ENCODE peak calls at places on chromosomes 3 and 15, in ten cellular contexts. R is GM20000; Z is activated CD8-positive, alpha-beta T cell treated with anti-CD3 and anti-CD28 coated beads for 36 hours; D is body of pancreas; T is HepG2; Q is cardiac muscle cell; U is choroid plexus epithelial cell; S is AG04450; H is psoas muscle; P is PC-3. E is an unnamed sample.

GRCh38 chr3:155739154-155739553 is 5.7 kb downstream of the PLCH1 start:
- DNase-seq in S (no peak), Z (no peak), P (no peak), Q (no peak), R (no peak), D (no peak), T (peak; percentile 43), H (no peak), U (peak; percentile 31), E (no peak)

GRCh38 chr15:92797168-92798052 is 102.7 kb upstream of the CHD2 start:
- DNase-seq in R (peak; percentile 62), Z (peak; percentile 46), S (peak; percentile 48), H (no peak), D (peak; percentile 84), T (peak; percentile 78), P (peak; percentile 94), Q (peak; percentile 87), U (peak; percentile 88), E (no peak)

GRCh38 chr15:70584838-70585706 is 178.3 kb downstream of the UACA start:
- DNase-seq in Z (peak; percentile 56), D (no peak), R (peak; percentile 55), H (no peak), P (peak; percentile 78), Q (peak; percentile 69), U (peak; percentile 43), S (no peak), T (peak; percentile 84), E (peak; percentile 32)

GRCh38 chr3:112136959-112137693 is 4.1 kb upstream of the GCSAM start:
- DNase-seq in P (peak; percentile 81), S (no peak), H (no peak), D (no peak), R (no peak), Q (peak; percentile 62), T (peak; percentile 42), Z (peak; percentile 65), U (peak; percentile 73), E (peak; percentile 28)

GRCh38 chr3:31240466-31240865 is 292.3 kb upstream of the STT3B start:
- DNase-seq in D (no peak), P (no peak), R (no peak), U (no peak), Q (no peak), T (no peak), H (no peak), S (no peak), Z (no peak), E (no peak)

GRCh38 chr15:87038404-87038803 is 958.7 kb downstream of the AGBL1 start:
- DNase-seq in S (no peak), D (no peak), Q (no peak), R (no peak), H (no peak), P (no peak), T (no peak), U (no peak), Z (no peak), E (no peak)

GRCh38 chr3:48215019-48215418 is 8.3 kb upstream of the CAMP start:
- DNase-seq in T (no peak), D (no peak), P (no peak), H (peak; percentile 78), S (no peak), U (peak; percentile 24), Z (no peak), R (no peak), Q (no peak), E (no peak)

GRCh38 chr15:78085928-78086327 is 6.4 kb upstream of the SH2D7 start:
- DNase-seq in H (no peak), D (no peak), P (no peak), Q (no peak), R (no peak), S (peak; percentile 60), U (peak; percentile 85), T (no peak), Z (no peak), E (no peak)

GRCh38 chr15:69414702-69415161 is 583 bp downstream of the KIF23 start:
- DNase-seq in T (peak; percentile 74), U (peak; percentile 95), Q (peak; percentile 79), H (no peak), S (peak; percentile 86), D (peak; percentile 34), P (peak; percentile 86), R (peak; percentile 60), Z (peak; percentile 19), E (no peak)

GRCh38 chr15:52789601-52790165 is 453 bp downstream of the ONECUT1 start:
- DNase-seq in R (peak; percentile 67), Z (no peak), S (no peak), Q (peak; percentile 51), P (no peak), T (no peak), U (peak; percentile 29), D (peak; percentile 64), H (no peak), E (no peak)

GRCh38 chr15:52791776-52792175 is 1.6 kb upstream of the ONECUT1 start:
- DNase-seq in R (no peak), T (no peak), S (no peak), P (no peak), Q (no peak), H (no peak), D (no peak), U (no peak), Z (no peak), E (no peak)

GRCh38 chr15:52790166-52790708 is at the start of gene ONECUT1:
- DNase-seq in R (peak; percentile 91), H (peak; percentile 75), D (peak; percentile 83), Z (peak; percentile 48), U (peak; percentile 19), S (no peak), Q (peak; percentile 84), T (peak; percentile 37), P (peak; percentile 41), E (peak; percentile 42)

GRCh38 chr15:52789008-52789600 is 1.0 kb downstream of the ONECUT1 start:
- DNase-seq in Z (no peak), H (no peak), T (no peak), Q (no peak), P (no peak), S (no peak), U (no peak), R (no peak), D (no peak), E (no peak)

GRCh38 chr15:52790941-52791751 is 1.0 kb upstream of the ONECUT1 start:
- DNase-seq in D (peak; percentile 49), R (no peak), S (no peak), H (no peak), Z (no peak), U (no peak), T (no peak), P (no peak), Q (peak; percentile 63), E (no peak)
- TF ChIP-seq CTCF in D (peak; percentile 47), R (no peak), S (peak; percentile 23), H (no peak), Z (no peak), U (peak; percentile 4), T (no peak), P (no peak), Q (peak; percentile 15), E (no peak)

DNA sequence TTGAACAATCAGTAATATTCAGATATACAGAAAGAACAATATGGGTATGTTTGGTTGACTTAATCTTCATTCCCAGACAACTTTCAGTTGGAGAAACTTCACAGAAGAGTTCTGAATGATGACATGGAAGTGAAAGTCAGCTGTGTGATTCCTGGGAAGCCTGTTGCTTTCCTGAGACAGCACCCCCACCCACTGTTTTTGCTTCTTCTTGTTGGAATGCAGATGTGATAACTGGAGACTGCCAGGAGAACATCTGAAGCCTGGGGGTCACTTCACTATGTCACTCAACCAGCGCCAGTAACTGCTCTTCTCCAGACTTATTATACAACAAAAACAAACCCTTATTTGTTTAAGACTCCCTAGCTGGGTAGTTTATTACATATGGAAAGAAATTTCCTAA is 599.4 kb downstream of the ZIC1 start:
- DNase-seq in T (no peak), Q (no peak), R (no peak), Z (no peak), S (no peak), H (no peak), U (peak; percentile 62), D (no peak), P (no peak), E (no peak)
- TF ChIP-seq CTCF in T (no peak), Q (no peak), R (no peak), Z (no peak), S (no peak), H (no peak), U (no peak), D (no peak), P (no peak), E (no peak)

GRCh38 chr3:195226900-195227447 is 44.0 kb downstream of the XXYLT1 start:
- DNase-seq in U (peak; percentile 56), Z (peak; percentile 72), S (no peak), D (no peak), P (peak; percentile 15), T (peak; percentile 22), H (peak; percentile 40), Q (peak; percentile 33), R (peak; percentile 40), E (no peak)
- TF ChIP-seq CTCF in U (peak; percentile 74), Z (no peak), S (peak; percentile 57), D (no peak), P (peak; percentile 48), T (peak; percentile 80), H (no peak), Q (peak; percentile 57), R (peak; percentile 35), E (no peak)

GRCh38 chr15:62594017-62594416 is 428.9 kb upstream of the C2CD4B start:
- DNase-seq in R (no peak), T (no peak), P (peak; percentile 74), H (no peak), U (no peak), S (no peak), Q (no peak), Z (no peak), D (no peak), E (no peak)

GRCh38 chr15:62584301-62585235 is 419.5 kb upstream of the C2CD4B start:
- DNase-seq in H (no peak), Z (no peak), Q (no peak), U (no peak), D (no peak), S (no peak), R (no peak), P (peak; percentile 40), T (no peak), E (no peak)

GRCh38 chr15:62591842-62592838 is 427.1 kb upstream of the C2CD4B start:
- DNase-seq in H (no peak), Z (no peak), D (no peak), P (peak; percentile 53), S (no peak), R (no peak), Q (no peak), U (peak; percentile 28), T (peak; percentile 13), E (no peak)

GRCh38 chr15:62592920-62593319 is 427.8 kb upstream of the C2CD4B start:
- DNase-seq in R (no peak), H (no peak), S (no peak), Q (no peak), D (no peak), P (no peak), U (no peak), T (no peak), Z (no peak), E (no peak)

DNA sequence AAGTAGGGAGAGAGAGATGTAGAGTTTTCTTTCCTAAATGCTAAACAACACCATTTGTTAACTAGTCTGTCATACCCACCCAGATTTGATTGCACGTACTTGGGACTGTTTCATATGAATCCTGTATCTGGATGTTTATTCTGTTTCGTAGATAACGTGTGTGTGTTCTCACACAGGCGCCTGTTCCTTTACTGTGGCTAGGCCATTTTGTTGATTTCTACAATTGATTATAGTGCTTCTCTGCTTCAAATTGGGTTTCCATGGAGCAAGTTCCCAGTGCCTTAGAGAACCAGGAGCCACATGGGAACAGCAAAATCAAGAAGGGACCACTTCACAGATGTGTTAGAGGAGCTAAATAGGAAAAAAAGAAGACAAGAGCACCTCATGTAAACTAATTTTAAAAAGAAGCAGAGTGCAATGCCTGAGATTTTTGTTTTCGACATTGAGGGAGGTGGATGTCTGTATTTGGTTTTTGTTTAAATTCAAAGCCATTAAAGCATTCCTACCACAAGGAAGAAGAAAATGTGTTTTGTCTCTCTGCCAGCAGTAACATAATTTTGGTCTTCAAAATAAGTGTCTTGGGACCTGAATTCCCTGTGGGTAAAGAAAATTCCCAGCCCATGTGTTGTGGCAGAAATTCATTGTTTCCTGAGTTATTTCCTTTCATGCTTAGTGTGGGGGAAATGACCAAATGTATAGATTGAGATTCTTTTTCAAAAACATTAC is 424.0 kb upstream of the C2CD4B start:
- DNase-seq in D (no peak), T (no peak), Q (no peak), S (no peak), P (no peak), Z (no peak), H (no peak), U (no peak), R (no peak), E (no peak)
- TF ChIP-seq CTCF in D (no peak), T (no peak), Q (no peak), S (peak; percentile 33), P (no peak), Z (no peak), H (no peak), U (no peak), R (no peak), E (no peak)